ENCODE peak calls at places on chromosome 17, in four cellular contexts. L is AML-193; G is lower leg skin; X is CD8-positive, alpha-beta memory T cell. P is an unnamed sample.

GRCh38 chr17:81127526-81128177 is 37.7 kb upstream of the PVALEF start:
- DNase-seq in L (no peak), G (no peak), X (no peak), P (no peak)

GRCh38 chr17:7613769-7614421 is 802 bp downstream of the FXR2 start:
- DNase-seq in L (no peak), G (peak), X (no peak), P (no peak)

GRCh38 chr17:66459811-66460270 is 157.4 kb downstream of the PRKCA start:
- DNase-seq in L (peak), G (peak), X (no peak), P (no peak)

GRCh38 chr17:81684442-81684911 is 666 bp downstream of the HGS start:
- DNase-seq in L (no peak), G (no peak), X (no peak), P (no peak)

GRCh38 chr17:56819431-56820145 is 14.1 kb downstream of the C17orf67 start:
- DNase-seq in L (peak), G (peak), X (peak), P (peak)

GRCh38 chr17:62916684-62917571 is 49.1 kb upstream of the TANC2 start:
- DNase-seq in L (no peak), G (no peak), X (no peak), P (no peak)

GRCh38 chr17:5644065-5644464 is 59.8 kb upstream of the NLRP1 start:
- DNase-seq in L (no peak), G (no peak), X (no peak), P (peak)

GRCh38 chr17:27496971-27497370 is 40.7 kb downstream of the KSR1 start:
- DNase-seq in L (no peak), G (no peak), X (no peak), P (no peak)

GRCh38 chr17:34826332-34826731 is 134.9 kb downstream of the CCT6B start:
- DNase-seq in L (no peak), G (no peak), X (no peak), P (no peak)

GRCh38 chr17:7707446-7707845 is 2.4 kb downstream of the EFNB3 start:
- DNase-seq in L (no peak), G (no peak), X (no peak), P (no peak)

GRCh38 chr17:1315409-1315808 is 35.9 kb downstream of the TRARG1 start:
- DNase-seq in L (no peak), G (no peak), X (no peak), P (no peak)

GRCh38 chr17:15133143-15133542 is 132.0 kb downstream of the PMP22 start:
- DNase-seq in L (no peak), G (no peak), X (no peak), P (no peak)

GRCh38 chr17:63491976-63492575 is 15.2 kb downstream of the ACE start:
- DNase-seq in L (no peak), G (no peak), X (no peak), P (no peak)

GRCh38 chr17:33521784-33522183 is 228.7 kb upstream of the ASIC2 start:
- DNase-seq in L (no peak), G (no peak), X (no peak), P (peak)

GRCh38 chr17:63999680-64000531 is 1.8 kb downstream of the PRR29 start:
- DNase-seq in L (no peak), G (no peak), X (no peak), P (no peak)

GRCh38 chr17:19288453-19288852 is 51.3 kb downstream of the EPN2 start:
- DNase-seq in L (no peak), G (no peak), X (no peak), P (no peak)

GRCh38 chr17:78141437-78142112 is 4.6 kb upstream of the C17orf99 start:
- DNase-seq in L (no peak), G (no peak), X (no peak), P (no peak)

GRCh38 chr17:28180449-28180848 is 138.0 kb downstream of the NLK start:
- DNase-seq in L (no peak), G (no peak), X (no peak), P (no peak)

GRCh38 chr17:37218849-37219248 is 156.9 kb upstream of the C17orf78 start:
- DNase-seq in L (no peak), G (no peak), X (no peak), P (no peak)

GRCh38 chr17:49588312-49588711 is 12.6 kb downstream of the NXPH3 start:
- DNase-seq in L (no peak), G (no peak), X (no peak), P (no peak)

GRCh38 chr17:76077582-76078110 is 1.3 kb upstream of the ZACN start:
- DNase-seq in L (no peak), G (no peak), X (no peak), P (no peak)

GRCh38 chr17:29593546-29594440 is 861 bp downstream of the ANKRD13B start:
- DNase-seq in L (peak), G (peak), X (no peak), P (peak)

P was measured in NCI-H1092 treated with DMSO at 0.1 percent for 48 hours.